ENCODE peak calls at places on chromosomes 12 and 14, in five cellular contexts. T is chondrocyte; B is foreskin fibroblast; D is WTC11; L is CD8-positive, alpha-beta T cell. G is an unnamed sample.

GRCh38 chr12:110149104-110149660 is 25.0 kb downstream of the IFT81 start:
- DNase-seq in T (no peak), B (no peak), D (no peak), L (no peak), G (no peak)

GRCh38 chr14:51884086-51884927 is 23.9 kb downstream of the GNG2 start:
- DNase-seq in T (no peak), B (peak), D (no peak), L (no peak), G (no peak)

GRCh38 chr12:15856097-15856982 is 25.8 kb upstream of the STRAP start:
- DNase-seq in T (no peak), B (peak), D (no peak), L (peak), G (no peak)

GRCh38 chr14:92392726-92393125 is 69.8 kb downstream of the SLC24A4 start:
- DNase-seq in T (no peak), B (no peak), D (no peak), L (no peak), G (no peak)

GRCh38 chr14:51581017-51581881 is 70.5 kb upstream of the FRMD6 start:
- DNase-seq in T (no peak), B (peak), D (no peak), L (no peak), G (no peak)

GRCh38 chr12:53006810-53007742 is 820 bp downstream of the EIF4B start:
- DNase-seq in T (no peak), B (peak), D (peak), L (peak), G (peak)

GRCh38 chr14:74673768-74674167 is 39.1 kb downstream of the AREL1 start:
- DNase-seq in T (no peak), B (no peak), D (no peak), L (no peak), G (no peak)

GRCh38 chr14:30443368-30444007 is 115.5 kb upstream of the G2E3 start:
- DNase-seq in T (no peak), B (peak), D (no peak), L (no peak), G (no peak)

GRCh38 chr12:113003631-113004030 is 25.3 kb downstream of the OAS2 start:
- DNase-seq in T (no peak), B (no peak), D (no peak), L (no peak), G (no peak)

GRCh38 chr12:47768323-47768811 is 4.7 kb upstream of the SLC48A1 start:
- DNase-seq in T (no peak), B (no peak), D (no peak), L (no peak), G (no peak)

GRCh38 chr12:32989705-32990104 is 93.1 kb upstream of the PKP2 start:
- DNase-seq in T (no peak), B (no peak), D (no peak), L (no peak), G (no peak)

GRCh38 chr12:389138-390096 is at the start of gene KDM5A:
- DNase-seq in T (peak), B (peak), D (peak), L (peak), G (peak)